ENCODE peak calls at places on chromosomes 16 and 17, in four cellular contexts. I is T-helper 22 cell; N is CD8-positive, alpha-beta T cell; Y is NCI-H1417. L is an unnamed sample.
A peak's percentile ranks its signal among the peaks of the same experiment; 100 is the strongest.

GRCh38 chr16:87367556-87367955 is 16.0 kb downstream of the FBXO31 start:
- DNase-seq in I (no peak), N (no peak), Y (no peak), L (no peak)

GRCh38 chr17:76909971-76910760 is 42.0 kb downstream of the MGAT5B start:
- DNase-seq in Y (no peak), N (no peak), I (no peak), L (peak; percentile 33)

GRCh38 chr16:83305092-83305491 is 502.7 kb upstream of the HSBP1 start:
- DNase-seq in Y (no peak), N (no peak), I (no peak), L (no peak)

GRCh38 chr16:74740795-74741304 is 33.8 kb downstream of the FA2H start:
- DNase-seq in Y (no peak), N (no peak), I (no peak), L (peak; percentile 63)

GRCh38 chr16:23508589-23509440 is 1.5 kb downstream of the GGA2 start:
- DNase-seq in N (no peak), I (no peak), Y (no peak), L (peak; percentile 77)

GRCh38 chr16:70391881-70392481 is 45.3 kb downstream of the DDX19A start:
- DNase-seq in Y (no peak), N (no peak), I (no peak), L (peak; percentile 38)

GRCh38 chr16:81889896-81890634 is 111.0 kb downstream of the PLCG2 start:
- DNase-seq in Y (peak; percentile 47), I (peak; percentile 8), N (peak; percentile 65), L (peak; percentile 70)

GRCh38 chr17:17516941-17517720 is 20.9 kb upstream of the RASD1 start:
- DNase-seq in I (no peak), N (no peak), Y (no peak), L (no peak)

GRCh38 chr16:67120025-67120424 is 10.3 kb downstream of the PHAF1 start:
- DNase-seq in Y (no peak), I (no peak), N (no peak), L (no peak)

GRCh38 chr16:3637371-3637923 is 17.0 kb upstream of the DNASE1 start:
- DNase-seq in Y (no peak), N (peak; percentile 53), I (no peak), L (no peak)

GRCh38 chr16:64629622-64630021 is 492.2 kb downstream of the CDH11 start:
- DNase-seq in Y (no peak), N (no peak), I (no peak), L (no peak)

GRCh38 chr17:1229891-1230571 is 40.2 kb upstream of the BHLHA9 start:
- DNase-seq in I (no peak), N (no peak), Y (no peak), L (no peak)

GRCh38 chr16:85402910-85403692 is 210.0 kb upstream of the GSE1 start:
- DNase-seq in I (no peak), Y (no peak), N (no peak), L (no peak)

GRCh38 chr16:48607056-48607825 is 2.7 kb downstream of the N4BP1 start:
- DNase-seq in N (no peak), Y (no peak), I (no peak), L (no peak)

GRCh38 chr16:12260647-12261262 is 284.2 kb downstream of the SNX29 start:
- DNase-seq in N (no peak), I (no peak), Y (no peak), L (no peak)

GRCh38 chr17:3043737-3044365 is 19.6 kb downstream of the OR1D5 start:
- DNase-seq in N (no peak), I (no peak), Y (no peak), L (no peak)

GRCh38 chr17:81412490-81413093 is 17.3 kb downstream of the BAHCC1 start:
- DNase-seq in I (no peak), Y (no peak), N (peak; percentile 82), L (no peak)

L was measured in head of caudate nucleus.